ENCODE peak calls at places on chromosomes 16 and 17, in eight cellular contexts. One of them, this sample, is unnamed.

GRCh38 chr16:71645450-71645849 is 19.5 kb downstream of the MARVELD3 start:
- DNase-seq in endothelial cell of umbilical vein: no peak
- DNase-seq in heart left ventricle: no peak
- DNase-seq in DND-41: no peak
- DNase-seq in cardiac muscle cell: peak; percentile 68
- DNase-seq in astrocyte of the cerebellum: peak; percentile 13
- DNase-seq in upper lobe of right lung: no peak
- DNase-seq in AG04450: no peak
- DNase-seq in this sample: peak; percentile 13

GRCh38 chr17:40419559-40420331 is 2.0 kb upstream of the TOP2A start:
- DNase-seq in upper lobe of right lung: no peak
- DNase-seq in heart left ventricle: no peak
- DNase-seq in cardiac muscle cell: no peak
- DNase-seq in astrocyte of the cerebellum: no peak
- DNase-seq in endothelial cell of umbilical vein: peak; percentile 17
- DNase-seq in AG04450: no peak
- DNase-seq in DND-41: no peak
- DNase-seq in this sample: no peak

GRCh38 chr16:24508614-24509013 is 30.8 kb upstream of the RBBP6 start:
- DNase-seq in endothelial cell of umbilical vein: peak; percentile 87
- DNase-seq in heart left ventricle: no peak
- DNase-seq in DND-41: no peak
- DNase-seq in upper lobe of right lung: no peak
- DNase-seq in AG04450: peak; percentile 16
- DNase-seq in astrocyte of the cerebellum: no peak
- DNase-seq in cardiac muscle cell: peak; percentile 88
- DNase-seq in this sample: peak; percentile 79

GRCh38 chr16:61500851-61501250 is 535.4 kb downstream of the CDH8 start:
- DNase-seq in cardiac muscle cell: no peak
- DNase-seq in heart left ventricle: no peak
- DNase-seq in upper lobe of right lung: no peak
- DNase-seq in AG04450: no peak
- DNase-seq in astrocyte of the cerebellum: no peak
- DNase-seq in DND-41: no peak
- DNase-seq in endothelial cell of umbilical vein: no peak
- DNase-seq in this sample: no peak

GRCh38 chr17:40903129-40903847 is 18.2 kb upstream of the KRT20 start:
- DNase-seq in AG04450: no peak
- DNase-seq in astrocyte of the cerebellum: no peak
- DNase-seq in heart left ventricle: no peak
- DNase-seq in endothelial cell of umbilical vein: no peak
- DNase-seq in cardiac muscle cell: no peak
- DNase-seq in upper lobe of right lung: no peak
- DNase-seq in DND-41: no peak
- DNase-seq in this sample: peak; percentile 35

GRCh38 chr16:53775106-53775820 is 71.3 kb downstream of the FTO start:
- DNase-seq in astrocyte of the cerebellum: no peak
- DNase-seq in endothelial cell of umbilical vein: no peak
- DNase-seq in upper lobe of right lung: no peak
- DNase-seq in DND-41: no peak
- DNase-seq in heart left ventricle: no peak
- DNase-seq in cardiac muscle cell: no peak
- DNase-seq in AG04450: no peak
- DNase-seq in this sample: no peak

GRCh38 chr17:59001158-59001814 is 105.4 kb downstream of the TRIM37 start:
- DNase-seq in cardiac muscle cell: peak; percentile 67
- DNase-seq in astrocyte of the cerebellum: no peak
- DNase-seq in upper lobe of right lung: no peak
- DNase-seq in endothelial cell of umbilical vein: peak; percentile 71
- DNase-seq in heart left ventricle: no peak
- DNase-seq in DND-41: no peak
- DNase-seq in AG04450: no peak
- DNase-seq in this sample: peak; percentile 26

GRCh38 chr16:17162560-17162959 is 308.2 kb downstream of the XYLT1 start:
- DNase-seq in endothelial cell of umbilical vein: no peak
- DNase-seq in heart left ventricle: no peak
- DNase-seq in DND-41: no peak
- DNase-seq in AG04450: no peak
- DNase-seq in upper lobe of right lung: no peak
- DNase-seq in cardiac muscle cell: no peak
- DNase-seq in astrocyte of the cerebellum: no peak
- DNase-seq in this sample: peak; percentile 29

GRCh38 chr16:84785843-84786538 is 33.8 kb upstream of the CRISPLD2 start:
- DNase-seq in heart left ventricle: peak; percentile 69
- DNase-seq in astrocyte of the cerebellum: no peak
- DNase-seq in AG04450: no peak
- DNase-seq in upper lobe of right lung: peak; percentile 68
- DNase-seq in DND-41: no peak
- DNase-seq in endothelial cell of umbilical vein: peak; percentile 6
- DNase-seq in cardiac muscle cell: peak; percentile 94
- DNase-seq in this sample: peak; percentile 43

GRCh38 chr16:67229906-67230808 is 3.2 kb downstream of the TMEM208 start:
- DNase-seq in heart left ventricle: peak; percentile 50
- DNase-seq in astrocyte of the cerebellum: no peak
- DNase-seq in cardiac muscle cell: no peak
- DNase-seq in upper lobe of right lung: peak; percentile 61
- DNase-seq in AG04450: no peak
- DNase-seq in DND-41: no peak
- DNase-seq in endothelial cell of umbilical vein: no peak
- DNase-seq in this sample: no peak

GRCh38 chr17:16918443-16918842 is 53.5 kb downstream of the TNFRSF13B start:
- DNase-seq in endothelial cell of umbilical vein: no peak
- DNase-seq in astrocyte of the cerebellum: no peak
- DNase-seq in cardiac muscle cell: no peak
- DNase-seq in heart left ventricle: no peak
- DNase-seq in AG04450: no peak
- DNase-seq in DND-41: no peak
- DNase-seq in upper lobe of right lung: no peak
- DNase-seq in this sample: no peak

GRCh38 chr16:88019847-88020512 is 68.7 kb downstream of the BANP start:
- DNase-seq in astrocyte of the cerebellum: no peak
- DNase-seq in upper lobe of right lung: peak; percentile 38
- DNase-seq in heart left ventricle: no peak
- DNase-seq in AG04450: no peak
- DNase-seq in endothelial cell of umbilical vein: no peak
- DNase-seq in DND-41: no peak
- DNase-seq in cardiac muscle cell: no peak
- DNase-seq in this sample: no peak

GRCh38 chr16:88810166-88810867 is 1.4 kb downstream of the APRT start:
- DNase-seq in cardiac muscle cell: no peak
- DNase-seq in AG04450: no peak
- DNase-seq in heart left ventricle: no peak
- DNase-seq in astrocyte of the cerebellum: no peak
- DNase-seq in DND-41: no peak
- DNase-seq in upper lobe of right lung: peak; percentile 63
- DNase-seq in endothelial cell of umbilical vein: no peak
- DNase-seq in this sample: no peak

GRCh38 chr17:32551186-32551955 is 64.6 kb downstream of the CDK5R1 start:
- DNase-seq in cardiac muscle cell: peak; percentile 30
- DNase-seq in upper lobe of right lung: no peak
- DNase-seq in endothelial cell of umbilical vein: peak; percentile 76
- DNase-seq in DND-41: no peak
- DNase-seq in astrocyte of the cerebellum: peak; percentile 71
- DNase-seq in AG04450: no peak
- DNase-seq in heart left ventricle: no peak
- DNase-seq in this sample: peak; percentile 46

GRCh38 chr17:2950846-2951245 is 112.6 kb downstream of the OR1D5 start:
- DNase-seq in heart left ventricle: no peak
- DNase-seq in cardiac muscle cell: no peak
- DNase-seq in AG04450: no peak
- DNase-seq in astrocyte of the cerebellum: no peak
- DNase-seq in DND-41: no peak
- DNase-seq in upper lobe of right lung: peak; percentile 50
- DNase-seq in endothelial cell of umbilical vein: no peak
- DNase-seq in this sample: no peak

GRCh38 chr17:33154869-33155455 is 138.1 kb downstream of the ASIC2 start:
- DNase-seq in DND-41: no peak
- DNase-seq in endothelial cell of umbilical vein: no peak
- DNase-seq in cardiac muscle cell: no peak
- DNase-seq in AG04450: no peak
- DNase-seq in upper lobe of right lung: no peak
- DNase-seq in heart left ventricle: no peak
- DNase-seq in astrocyte of the cerebellum: no peak
- DNase-seq in this sample: no peak

GRCh38 chr17:12909511-12909910 is 108.3 kb downstream of the ELAC2 start:
- DNase-seq in DND-41: no peak
- DNase-seq in astrocyte of the cerebellum: no peak
- DNase-seq in AG04450: no peak
- DNase-seq in upper lobe of right lung: no peak
- DNase-seq in heart left ventricle: no peak
- DNase-seq in endothelial cell of umbilical vein: no peak
- DNase-seq in cardiac muscle cell: no peak
- DNase-seq in this sample: no peak

GRCh38 chr16:56311208-56312027 is 113.9 kb downstream of the AMFR start:
- DNase-seq in endothelial cell of umbilical vein: no peak
- DNase-seq in astrocyte of the cerebellum: no peak
- DNase-seq in cardiac muscle cell: no peak
- DNase-seq in upper lobe of right lung: no peak
- DNase-seq in AG04450: no peak
- DNase-seq in DND-41: peak; percentile 41
- DNase-seq in heart left ventricle: no peak
- DNase-seq in this sample: no peak
- TF ChIP-seq CTCF in endothelial cell of umbilical vein: peak; percentile 7
- TF ChIP-seq CTCF in astrocyte of the cerebellum: no peak
- TF ChIP-seq CTCF in cardiac muscle cell: peak; percentile 15
- TF ChIP-seq CTCF in upper lobe of right lung: peak; percentile 5
- TF ChIP-seq CTCF in AG04450: no peak
- TF ChIP-seq CTCF in DND-41: peak; percentile 62
- TF ChIP-seq CTCF in heart left ventricle: no peak
- TF ChIP-seq CTCF in this sample: no peak

GRCh38 chr16:30602595-30603277 is 7.5 kb downstream of the ZNF689 start:
- DNase-seq in upper lobe of right lung: no peak
- DNase-seq in heart left ventricle: no peak
- DNase-seq in DND-41: no peak
- DNase-seq in endothelial cell of umbilical vein: no peak
- DNase-seq in astrocyte of the cerebellum: no peak
- DNase-seq in AG04450: no peak
- DNase-seq in cardiac muscle cell: no peak
- DNase-seq in this sample: peak; percentile 48

GRCh38 chr16:30604316-30604947 is 5.8 kb downstream of the ZNF689 start:
- DNase-seq in cardiac muscle cell: no peak
- DNase-seq in heart left ventricle: peak; percentile 68
- DNase-seq in upper lobe of right lung: no peak
- DNase-seq in DND-41: no peak
- DNase-seq in AG04450: no peak
- DNase-seq in endothelial cell of umbilical vein: no peak
- DNase-seq in astrocyte of the cerebellum: no peak
- DNase-seq in this sample: no peak

GRCh38 chr16:30606004-30606403 is 4.2 kb downstream of the ZNF689 start:
- DNase-seq in AG04450: no peak
- DNase-seq in DND-41: no peak
- DNase-seq in astrocyte of the cerebellum: no peak
- DNase-seq in cardiac muscle cell: no peak
- DNase-seq in upper lobe of right lung: no peak
- DNase-seq in heart left ventricle: no peak
- DNase-seq in endothelial cell of umbilical vein: no peak
- DNase-seq in this sample: no peak

GRCh38 chr16:30605148-30605547 is 5.0 kb downstream of the ZNF689 start:
- DNase-seq in heart left ventricle: peak; percentile 77
- DNase-seq in cardiac muscle cell: no peak
- DNase-seq in endothelial cell of umbilical vein: no peak
- DNase-seq in DND-41: no peak
- DNase-seq in upper lobe of right lung: peak; percentile 70
- DNase-seq in AG04450: no peak
- DNase-seq in astrocyte of the cerebellum: no peak
- DNase-seq in this sample: no peak

GRCh38 chr16:30603945-30604315 is 6.3 kb downstream of the ZNF689 start:
- DNase-seq in heart left ventricle: no peak
- DNase-seq in upper lobe of right lung: no peak
- DNase-seq in AG04450: no peak
- DNase-seq in DND-41: no peak
- DNase-seq in cardiac muscle cell: no peak
- DNase-seq in astrocyte of the cerebellum: no peak
- DNase-seq in endothelial cell of umbilical vein: no peak
- DNase-seq in this sample: peak; percentile 36
- H3K4me3 ChIP-seq in heart left ventricle: no peak overlapping the region
- H3K4me3 ChIP-seq in upper lobe of right lung: no peak overlapping the region
- H3K4me3 ChIP-seq in AG04450: no peak overlapping the region
- H3K4me3 ChIP-seq in DND-41: no peak overlapping the region
- H3K4me3 ChIP-seq in cardiac muscle cell: no peak overlapping the region
- H3K4me3 ChIP-seq in astrocyte of the cerebellum: no peak overlapping the region
- H3K4me3 ChIP-seq in endothelial cell of umbilical vein: no peak overlapping the region
- H3K4me3 ChIP-seq in this sample: no peak overlapping the region

GRCh38 chr16:30484887-30485286 is 12.3 kb downstream of the ITGAL start:
- DNase-seq in heart left ventricle: no peak
- DNase-seq in DND-41: no peak
- DNase-seq in cardiac muscle cell: no peak
- DNase-seq in endothelial cell of umbilical vein: no peak
- DNase-seq in upper lobe of right lung: no peak
- DNase-seq in astrocyte of the cerebellum: no peak
- DNase-seq in AG04450: no peak
- DNase-seq in this sample: peak; percentile 5

GRCh38 chr16:30485818-30486436 is 13.4 kb downstream of the ITGAL start:
- DNase-seq in astrocyte of the cerebellum: no peak
- DNase-seq in endothelial cell of umbilical vein: peak; percentile 32
- DNase-seq in AG04450: no peak
- DNase-seq in heart left ventricle: no peak
- DNase-seq in cardiac muscle cell: peak; percentile 18
- DNase-seq in upper lobe of right lung: no peak
- DNase-seq in DND-41: no peak
- DNase-seq in this sample: peak; percentile 80

GRCh38 chr16:30478766-30479478 is 6.4 kb downstream of the ITGAL start:
- DNase-seq in cardiac muscle cell: no peak
- DNase-seq in astrocyte of the cerebellum: no peak
- DNase-seq in upper lobe of right lung: no peak
- DNase-seq in heart left ventricle: no peak
- DNase-seq in AG04450: no peak
- DNase-seq in endothelial cell of umbilical vein: no peak
- DNase-seq in DND-41: no peak
- DNase-seq in this sample: no peak

GRCh38 chr16:30476991-30477390 is 4.4 kb downstream of the ITGAL start:
- DNase-seq in endothelial cell of umbilical vein: no peak
- DNase-seq in cardiac muscle cell: no peak
- DNase-seq in upper lobe of right lung: no peak
- DNase-seq in astrocyte of the cerebellum: no peak
- DNase-seq in AG04450: no peak
- DNase-seq in heart left ventricle: no peak
- DNase-seq in DND-41: no peak
- DNase-seq in this sample: no peak

DNA sequence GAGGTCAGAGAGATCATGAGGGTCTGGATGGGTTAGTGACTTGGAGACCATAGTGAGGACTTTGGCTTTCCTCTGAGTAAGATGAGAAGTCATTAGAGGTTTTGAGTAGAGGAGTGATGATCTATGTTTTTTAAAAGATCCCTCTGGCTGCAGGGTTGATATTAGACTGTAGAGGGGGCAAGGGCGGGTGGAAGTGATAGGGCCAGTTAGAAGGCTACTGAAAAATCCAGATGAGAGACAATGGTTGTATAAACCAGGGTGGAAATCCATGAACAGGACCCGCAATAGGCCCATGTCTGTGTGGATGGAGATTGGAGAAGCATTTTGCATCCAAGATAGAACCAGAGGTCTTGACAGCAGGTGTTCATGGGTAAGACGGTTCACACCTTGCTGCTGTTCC is 9.8 kb downstream of the ITGAL start:
- DNase-seq in heart left ventricle: no peak
- DNase-seq in DND-41: no peak
- DNase-seq in cardiac muscle cell: no peak
- DNase-seq in astrocyte of the cerebellum: no peak
- DNase-seq in AG04450: no peak
- DNase-seq in upper lobe of right lung: no peak
- DNase-seq in endothelial cell of umbilical vein: no peak
- DNase-seq in this sample: no peak
- TF ChIP-seq CTCF in heart left ventricle: no peak
- TF ChIP-seq CTCF in DND-41: no peak
- TF ChIP-seq CTCF in cardiac muscle cell: peak; percentile 19
- TF ChIP-seq CTCF in astrocyte of the cerebellum: peak; percentile 14
- TF ChIP-seq CTCF in AG04450: peak; percentile 22
- TF ChIP-seq CTCF in upper lobe of right lung: no peak
- TF ChIP-seq CTCF in endothelial cell of umbilical vein: peak; percentile 4
- TF ChIP-seq CTCF in this sample: peak; percentile 28

GRCh38 chr17:55731586-55732250 is 9.1 kb upstream of the TMEM100 start:
- DNase-seq in DND-41: no peak
- DNase-seq in AG04450: no peak
- DNase-seq in heart left ventricle: peak; percentile 71
- DNase-seq in upper lobe of right lung: no peak
- DNase-seq in astrocyte of the cerebellum: no peak
- DNase-seq in cardiac muscle cell: peak; percentile 71
- DNase-seq in endothelial cell of umbilical vein: no peak
- DNase-seq in this sample: peak; percentile 40
- H3K4me3 ChIP-seq in DND-41: no peak overlapping the region
- H3K4me3 ChIP-seq in AG04450: no peak overlapping the region
- H3K4me3 ChIP-seq in heart left ventricle: peak overlapping the region; percentile 9
- H3K4me3 ChIP-seq in upper lobe of right lung: peak overlapping the region; percentile 29
- H3K4me3 ChIP-seq in astrocyte of the cerebellum: no peak overlapping the region
- H3K4me3 ChIP-seq in cardiac muscle cell: no peak overlapping the region
- H3K4me3 ChIP-seq in endothelial cell of umbilical vein: no peak overlapping the region
- H3K4me3 ChIP-seq in this sample: no peak overlapping the region

This sample was measured in AG10803.